ENCODE peak calls at places on chromosomes 6 and 20, in eight cellular contexts. O, A, H, U, Q, R, C and N are unnamed samples.

GRCh38 chr6:154161689-154162088 is 122.6 kb downstream of the OPRM1 start:
- DNase-seq in O (no peak), A (no peak), H (peak; percentile 40), U (no peak), Q (no peak), R (no peak), C (no peak), N (no peak)

GRCh38 chr20:61581825-61582188 is 329.7 kb downstream of the CDH4 start:
- DNase-seq in O (no peak), A (no peak), H (no peak), U (no peak), Q (no peak), R (no peak), C (peak; percentile 33), N (no peak)

GRCh38 chr6:32183030-32183429 is 1.0 kb downstream of the AGER start:
- DNase-seq in O (no peak), A (no peak), H (no peak), U (no peak), Q (no peak), R (no peak), C (no peak), N (no peak)

GRCh38 chr6:138577151-138577915 is 78.0 kb upstream of the NHSL1 start:
- DNase-seq in O (no peak), A (peak; percentile 38), H (no peak), U (no peak), Q (no peak), R (no peak), C (no peak), N (no peak)

GRCh38 chr6:107488875-107489635 is 862 bp upstream of the SOBP start:
- DNase-seq in O (peak; percentile 47), A (peak; percentile 80), H (no peak), U (peak; percentile 82), Q (no peak), R (peak; percentile 56), C (peak; percentile 86), N (no peak)

GRCh38 chr6:82908661-82909060 is 157.0 kb downstream of the UBE3D start:
- DNase-seq in O (no peak), A (no peak), H (no peak), U (no peak), Q (peak; percentile 69), R (peak; percentile 60), C (no peak), N (no peak)

GRCh38 chr6:90351696-90352095 is 55.1 kb upstream of the BACH2 start:
- DNase-seq in O (peak; percentile 61), A (no peak), H (no peak), U (no peak), Q (no peak), R (no peak), C (no peak), N (no peak)

GRCh38 chr6:112251170-112251945 is 3.0 kb downstream of the LAMA4 start:
- DNase-seq in O (peak; percentile 83), A (no peak), H (no peak), U (no peak), Q (no peak), R (no peak), C (no peak), N (no peak)

GRCh38 chr20:17650816-17651760 is 31.0 kb downstream of the RRBP1 start:
- DNase-seq in O (peak; percentile 84), A (no peak), H (no peak), U (no peak), Q (peak; percentile 49), R (no peak), C (no peak), N (no peak)

GRCh38 chr20:2336471-2336870 is 40.7 kb downstream of the TGM3 start:
- DNase-seq in O (no peak), A (no peak), H (no peak), U (no peak), Q (no peak), R (no peak), C (no peak), N (no peak)

GRCh38 chr6:139904572-139904971 is 530.1 kb upstream of the CITED2 start:
- DNase-seq in O (no peak), A (no peak), H (no peak), U (no peak), Q (no peak), R (no peak), C (no peak), N (no peak)

GRCh38 chr6:108622601-108623335 is 62.1 kb downstream of the FOXO3 start:
- DNase-seq in O (peak; percentile 98), A (no peak), H (no peak), U (peak; percentile 38), Q (no peak), R (peak; percentile 63), C (no peak), N (no peak)

GRCh38 chr6:83057705-83058321 is 7.8 kb downstream of the UBE3D start:
- DNase-seq in O (peak; percentile 75), A (peak; percentile 70), H (peak; percentile 83), U (peak; percentile 57), Q (peak; percentile 67), R (peak; percentile 76), C (peak; percentile 72), N (peak; percentile 22)

DNA sequence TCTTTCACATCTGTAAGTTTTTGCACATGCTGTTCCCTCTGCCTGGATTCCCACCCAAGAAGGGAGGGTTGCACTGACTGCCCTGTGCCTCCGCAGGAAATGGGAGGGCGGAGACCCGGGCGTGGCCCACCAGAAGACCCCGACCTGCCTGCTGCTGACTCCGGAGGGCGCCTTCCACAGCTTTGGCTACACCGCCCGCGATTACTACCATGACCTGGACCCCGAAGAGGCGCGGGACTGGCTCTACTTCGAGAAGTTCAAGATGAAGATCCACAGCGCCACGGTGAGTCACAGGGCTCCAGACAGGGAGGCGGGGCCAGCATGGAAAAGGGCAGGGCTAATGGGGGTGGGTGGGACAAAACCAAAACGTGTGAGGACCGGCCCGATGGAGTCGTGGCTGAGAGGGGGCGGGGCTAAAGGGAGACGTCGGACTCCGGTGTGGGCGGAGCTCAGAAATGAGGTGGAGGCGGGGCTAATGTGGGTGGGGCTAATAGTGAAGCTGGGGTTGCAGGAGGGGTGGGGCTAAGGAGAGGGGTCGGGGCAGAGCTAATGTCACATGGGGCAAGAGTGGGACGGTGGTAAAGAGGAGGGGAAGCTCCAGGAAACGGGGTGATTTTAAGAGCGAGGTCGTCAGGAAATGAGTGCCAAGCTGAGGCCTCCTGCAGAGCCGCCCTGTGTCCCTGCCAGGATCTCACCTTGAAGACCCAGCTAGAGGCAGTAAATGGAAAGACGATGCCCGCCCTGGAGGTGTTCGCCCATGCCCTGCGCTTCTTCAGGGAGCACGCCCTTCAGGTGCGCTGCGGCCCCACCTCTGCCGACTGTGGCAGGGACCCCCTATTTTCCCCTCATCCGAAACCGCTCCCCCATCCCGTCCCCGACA is 12.6 kb downstream of the HSPA12B start:
- DNase-seq in O (peak; percentile 32), A (peak; percentile 95), H (peak; percentile 29), U (peak; percentile 90), Q (peak; percentile 15), R (peak; percentile 85), C (peak; percentile 99), N (peak; percentile 88)
- TF ChIP-seq EZH2phosphoT487 in O (no peak), A (no peak), H (no peak), U (no peak), Q (no peak), R (no peak), C (no peak), N (no peak)

DNA sequence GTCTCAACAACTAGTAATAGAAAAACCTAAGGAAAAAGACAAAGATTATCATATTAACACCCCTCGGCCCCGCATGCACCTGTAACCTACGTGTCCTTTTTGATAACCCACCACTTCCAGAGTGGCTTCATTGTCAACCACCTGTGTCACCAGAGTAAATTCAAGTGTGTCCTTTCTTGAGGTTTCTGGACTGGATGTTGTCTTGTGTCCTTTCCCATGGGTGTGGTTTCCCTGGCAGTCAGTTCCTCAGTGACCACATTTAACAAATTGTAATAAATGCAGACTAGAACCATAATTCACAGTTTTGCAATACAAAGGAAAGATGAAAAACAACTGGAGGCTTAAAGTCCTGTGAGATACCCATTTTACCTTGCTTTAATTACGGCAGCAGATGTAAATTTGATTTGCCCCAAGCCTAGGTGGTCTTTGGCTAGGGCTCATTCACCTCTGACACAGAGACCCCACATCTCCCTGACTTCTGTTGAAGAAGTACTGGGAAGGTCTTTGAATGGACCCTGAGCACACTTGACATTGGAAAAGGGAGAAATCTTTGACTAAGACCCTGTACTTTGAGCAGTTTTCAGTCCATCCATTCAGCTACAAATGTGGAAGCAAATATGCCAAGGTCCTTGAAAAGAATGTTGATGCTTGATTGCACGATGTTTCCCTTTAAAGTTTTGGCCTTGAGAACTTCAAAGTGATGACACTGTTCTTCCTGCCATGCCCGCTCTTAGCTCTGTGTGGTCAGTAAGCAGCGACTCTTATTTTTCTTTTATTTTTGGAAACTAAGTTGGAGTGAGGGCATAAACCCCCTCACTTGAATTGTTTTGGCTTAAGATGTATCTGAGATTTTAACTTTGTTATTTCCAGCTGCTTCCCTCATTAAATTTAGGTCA is 232.4 kb downstream of the UST start:
- DNase-seq in O (peak; percentile 15), A (no peak), H (no peak), U (no peak), Q (no peak), R (no peak), C (no peak), N (no peak)
- H3K4me2 ChIP-seq in O (no peak overlapping the region), A (peak overlapping the region; percentile 9), H (no peak overlapping the region), U (no peak overlapping the region), Q (no peak overlapping the region), R (no peak overlapping the region), C (no peak overlapping the region), N (no peak overlapping the region)

GRCh38 chr20:44916586-44916985 is 6.7 kb downstream of the PABPC1L start:
- DNase-seq in O (no peak), A (peak; percentile 15), H (no peak), U (no peak), Q (no peak), R (no peak), C (peak; percentile 15), N (no peak)

GRCh38 chr20:44912189-44912588 is 2.3 kb downstream of the PABPC1L start:
- DNase-seq in O (no peak), A (no peak), H (no peak), U (no peak), Q (no peak), R (no peak), C (no peak), N (no peak)

GRCh38 chr20:44917399-44917798 is 7.5 kb downstream of the PABPC1L start:
- DNase-seq in O (no peak), A (no peak), H (no peak), U (no peak), Q (no peak), R (no peak), C (no peak), N (no peak)

GRCh38 chr20:44918342-44918741 is 8.5 kb downstream of the PABPC1L start:
- DNase-seq in O (no peak), A (no peak), H (no peak), U (no peak), Q (no peak), R (no peak), C (no peak), N (no peak)

GRCh38 chr20:44914924-44915323 is 5.1 kb downstream of the PABPC1L start:
- DNase-seq in O (no peak), A (no peak), H (no peak), U (no peak), Q (no peak), R (no peak), C (no peak), N (no peak)
- TF ChIP-seq EZH2phosphoT487 in O (no peak), A (no peak), H (no peak), U (no peak), Q (no peak), R (no peak), C (no peak), N (no peak)

DNA sequence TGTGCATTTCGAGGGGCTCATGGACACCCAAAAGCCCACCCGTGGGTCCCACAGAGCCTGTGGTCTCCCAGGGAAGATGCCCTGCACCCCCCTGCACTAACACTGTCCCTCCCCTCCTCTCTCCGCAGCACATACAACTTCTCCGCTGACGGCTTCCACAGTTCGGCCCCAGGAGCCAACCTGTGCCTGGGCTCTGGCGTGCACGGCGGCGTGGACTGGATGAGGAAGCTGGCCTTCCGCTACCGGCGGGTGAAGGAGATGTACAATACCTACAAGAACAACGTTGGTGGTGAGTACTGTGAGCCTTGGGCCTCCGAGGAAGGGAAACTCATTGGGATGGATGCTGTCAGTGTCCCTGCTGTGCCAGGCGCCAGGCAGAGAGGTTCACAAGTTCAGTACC is 183.9 kb downstream of the ZMYND8 start:
- DNase-seq in O (no peak), A (no peak), H (no peak), U (no peak), Q (no peak), R (no peak), C (no peak), N (no peak)
- H3K4me2 ChIP-seq in O (no peak overlapping the region), A (no peak overlapping the region), H (no peak overlapping the region), U (no peak overlapping the region), Q (no peak overlapping the region), R (no peak overlapping the region), C (no peak overlapping the region), N (no peak overlapping the region)